ENCODE peak calls at places on chromosome 17, in seven cellular contexts. J is Right ventricle myocardium superior; P is activated CD4-positive, alpha-beta T cell treated with anti-CD3 and anti-CD28 coated beads, Interleukin-2, amount 50 U/mL, for 48 hours; T is germinal center; W is AG08395; H is HEK293T; G is spleen. A is an unnamed sample.

GRCh38 chr17:2171725-2172446 is 117.0 kb downstream of the HIC1 start:
- DNase-seq in J (peak; percentile 79), P (no peak), T (no peak), W (peak; percentile 81), H (no peak), G (no peak), A (no peak)

GRCh38 chr17:27086526-27086925 is 207.4 kb upstream of the WSB1 start:
- DNase-seq in J (no peak), P (no peak), T (no peak), W (no peak), H (no peak), G (no peak), A (no peak)

GRCh38 chr17:3796110-3796821 is 4.7 kb downstream of the ITGAE start:
- DNase-seq in J (no peak), P (peak; percentile 77), T (peak; percentile 64), W (no peak), H (no peak), G (peak; percentile 86), A (peak; percentile 50)

GRCh38 chr17:66533572-66533971 is 231.2 kb downstream of the PRKCA start:
- DNase-seq in J (no peak), P (no peak), T (no peak), W (no peak), H (no peak), G (no peak), A (no peak)

GRCh38 chr17:49708515-49709161 is 874 bp upstream of the SLC35B1 start:
- DNase-seq in J (no peak), P (peak; percentile 39), T (no peak), W (no peak), H (no peak), G (peak; percentile 83), A (no peak)

GRCh38 chr17:44307387-44308186 is 814 bp upstream of the RUNDC3A start:
- DNase-seq in J (no peak), P (no peak), T (no peak), W (peak; percentile 63), H (peak; percentile 67), G (peak; percentile 73), A (no peak)

GRCh38 chr17:31431795-31432658 is 40.6 kb downstream of the RAB11FIP4 start:
- DNase-seq in J (no peak), P (no peak), T (no peak), W (no peak), H (no peak), G (peak; percentile 50), A (no peak)

GRCh38 chr17:81740395-81740961 is 28.4 kb downstream of the SLC25A10 start:
- DNase-seq in J (no peak), P (no peak), T (no peak), W (no peak), H (no peak), G (peak; percentile 74), A (no peak)

GRCh38 chr17:32621612-32622312 is 135.0 kb downstream of the CDK5R1 start:
- DNase-seq in J (no peak), P (no peak), T (no peak), W (no peak), H (no peak), G (no peak), A (no peak)

GRCh38 chr17:1485311-1485747 is 7.2 kb downstream of the MYO1C start:
- DNase-seq in J (peak; percentile 81), P (peak; percentile 51), T (peak; percentile 33), W (no peak), H (peak; percentile 38), G (peak; percentile 89), A (peak; percentile 70)

GRCh38 chr17:830381-830780 is 48.2 kb downstream of the MRM3 start:
- DNase-seq in J (no peak), P (no peak), T (no peak), W (no peak), H (no peak), G (no peak), A (no peak)